ENCODE peak calls at places on chromosomes 16 and 17, in nine cellular contexts. H, S, U, Z, T, P, E, J and F are unnamed samples.

GRCh38 chr16:56812884-56813283 is 52.1 kb upstream of the SLC12A3 start:
- DNase-seq in H (peak; percentile 46), S (no peak), U (no peak), Z (no peak), T (no peak), P (no peak), E (peak; percentile 50), J (no peak), F (no peak)

GRCh38 chr17:20852541-20853370 is 190.1 kb downstream of the USP22 start:
- DNase-seq in H (peak; percentile 48), S (peak; percentile 69), U (no peak), Z (peak; percentile 76), T (no peak), P (peak; percentile 88), E (no peak), J (no peak), F (no peak)

GRCh38 chr16:84050316-84050715 is 7.7 kb upstream of the SLC38A8 start:
- DNase-seq in H (no peak), S (no peak), U (no peak), Z (no peak), T (peak; percentile 21), P (no peak), E (no peak), J (no peak), F (no peak)

GRCh38 chr16:1689853-1690252 is 11.8 kb downstream of the JPT2 start:
- DNase-seq in H (no peak), S (no peak), U (no peak), Z (no peak), T (no peak), P (no peak), E (no peak), J (no peak), F (no peak)

GRCh38 chr16:27253526-27253930 is 15.0 kb downstream of the NSMCE1 start:
- DNase-seq in H (peak; percentile 39), S (no peak), U (no peak), Z (no peak), T (no peak), P (no peak), E (no peak), J (no peak), F (no peak)

GRCh38 chr17:19534562-19535149 is 1.0 kb downstream of the SLC47A1 start:
- DNase-seq in H (no peak), S (no peak), U (no peak), Z (no peak), T (no peak), P (no peak), E (no peak), J (peak; percentile 22), F (peak; percentile 19)

GRCh38 chr16:84013787-84014569 is 28.6 kb downstream of the SLC38A8 start:
- DNase-seq in H (peak; percentile 96), S (peak; percentile 85), U (peak; percentile 100), Z (peak; percentile 97), T (no peak), P (peak; percentile 100), E (peak; percentile 94), J (peak; percentile 59), F (peak; percentile 71)

GRCh38 chr16:64880994-64881393 is 240.9 kb downstream of the CDH11 start:
- DNase-seq in H (no peak), S (no peak), U (no peak), Z (no peak), T (no peak), P (no peak), E (no peak), J (no peak), F (no peak)

GRCh38 chr17:76685846-76686245 is 24.9 kb downstream of the MXRA7 start:
- DNase-seq in H (no peak), S (no peak), U (no peak), Z (no peak), T (no peak), P (no peak), E (no peak), J (no peak), F (no peak)

GRCh38 chr16:23949630-23950290 is 114.0 kb downstream of the PRKCB start:
- DNase-seq in H (no peak), S (no peak), U (no peak), Z (no peak), T (no peak), P (no peak), E (no peak), J (peak; percentile 92), F (peak; percentile 84)

GRCh38 chr16:2980227-2981176 is at the start of gene PKMYT1:
- DNase-seq in H (peak; percentile 85), S (peak; percentile 95), U (no peak), Z (peak; percentile 96), T (peak; percentile 96), P (peak; percentile 87), E (peak; percentile 73), J (peak; percentile 95), F (peak; percentile 98)

GRCh38 chr17:19409509-19409908 is 1.5 kb upstream of the RNF112 start:
- DNase-seq in H (no peak), S (no peak), U (no peak), Z (no peak), T (no peak), P (peak; percentile 36), E (no peak), J (no peak), F (no peak)

GRCh38 chr17:29766796-29767327 is 144.2 kb upstream of the CORO6 start:
- DNase-seq in H (no peak), S (no peak), U (no peak), Z (no peak), T (no peak), P (no peak), E (no peak), J (no peak), F (no peak)

GRCh38 chr17:14407541-14407940 is 106.7 kb downstream of the HS3ST3B1 start:
- DNase-seq in H (no peak), S (no peak), U (no peak), Z (no peak), T (no peak), P (no peak), E (no peak), J (no peak), F (no peak)
- H3K4me1 ChIP-seq in H (no peaks in the 10 kb centered on the region), S (no peaks in the 10 kb centered on the region), U (no peaks in the 10 kb centered on the region), Z (peaks cover 6% of the 10 kb centered on the region), T (no peaks in the 10 kb centered on the region), P (no peaks in the 10 kb centered on the region), E (peaks cover 6% of the 10 kb centered on the region), J (no peaks in the 10 kb centered on the region), F (peaks cover 16% of the 10 kb centered on the region)

GRCh38 chr17:6257339-6257738 is 177.6 kb downstream of the AIPL1 start:
- DNase-seq in H (no peak), S (no peak), U (no peak), Z (peak; percentile 33), T (no peak), P (peak; percentile 68), E (no peak), J (no peak), F (no peak)
- H3K4me3 ChIP-seq in H (no peak overlapping the region), S (no peak overlapping the region), U (no peak overlapping the region), Z (no peak overlapping the region), T (no peak overlapping the region), P (no peak overlapping the region), E (no peak overlapping the region), J (no peak overlapping the region), F (no peak overlapping the region)

GRCh38 chr17:17714261-17714866 is 33.1 kb downstream of the RAI1 start:
- DNase-seq in H (no peak), S (no peak), U (no peak), Z (no peak), T (no peak), P (no peak), E (no peak), J (no peak), F (no peak)
- H3K4me1 ChIP-seq in H (peaks cover 75% of the 10 kb centered on the region), S (peaks cover 16% of the 10 kb centered on the region), U (peaks cover 19% of the 10 kb centered on the region), Z (peaks cover 26% of the 10 kb centered on the region), T (peaks cover 15% of the 10 kb centered on the region), P (peaks cover 6% of the 10 kb centered on the region), E (peaks cover 94% of the 10 kb centered on the region), J (no peaks in the 10 kb centered on the region), F (no peaks in the 10 kb centered on the region)

DNA sequence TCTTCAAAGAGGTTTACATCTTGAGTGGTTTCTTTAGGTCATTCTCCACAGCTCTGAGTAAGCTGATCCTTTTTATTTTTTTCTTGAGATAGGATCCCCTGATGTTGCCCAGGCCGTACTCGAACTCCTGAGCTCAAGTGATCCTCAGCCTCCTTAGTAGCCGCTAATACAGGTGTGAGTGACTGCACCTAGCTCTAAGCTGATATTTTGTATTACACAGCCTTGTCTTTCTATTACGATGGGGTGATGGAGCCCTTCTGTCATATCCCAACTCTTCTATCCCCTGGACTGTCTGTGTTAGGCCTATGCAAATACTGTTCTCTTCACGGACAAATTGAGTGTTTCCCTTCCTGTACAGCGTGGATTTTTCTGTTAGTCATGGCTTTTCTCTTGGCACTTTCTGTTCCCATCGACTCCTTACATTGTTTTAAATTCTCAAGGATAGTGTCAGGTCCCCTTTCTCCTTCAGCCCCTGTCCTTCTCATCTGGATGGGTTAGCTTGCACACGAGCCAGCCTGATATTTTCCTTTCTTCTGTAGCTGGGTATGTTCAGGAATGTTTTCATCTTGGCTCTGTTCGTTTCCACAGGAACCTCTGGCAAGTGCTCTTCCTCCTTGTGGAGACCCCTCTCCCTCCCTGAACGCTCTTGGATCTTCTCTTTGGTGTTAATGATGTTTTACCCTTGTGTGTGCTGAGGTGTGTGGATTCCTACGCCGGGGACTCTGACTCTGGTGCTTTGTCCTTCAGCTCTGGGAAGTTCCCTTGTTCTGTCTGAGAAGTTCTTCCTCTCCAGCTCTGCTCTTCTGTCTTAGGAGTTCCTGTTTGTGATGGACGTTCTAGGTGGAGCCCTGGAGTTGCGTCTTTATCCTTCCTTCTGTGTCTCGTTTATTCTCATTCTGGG is 2.3 kb downstream of the BANP start:
- DNase-seq in H (no peak), S (no peak), U (no peak), Z (no peak), T (no peak), P (no peak), E (no peak), J (no peak), F (no peak)
- H3K4me3 ChIP-seq in H (no peak overlapping the region), S (no peak overlapping the region), U (no peak overlapping the region), Z (no peak overlapping the region), T (no peak overlapping the region), P (no peak overlapping the region), E (no peak overlapping the region), J (peak overlapping the region; percentile 64), F (no peak overlapping the region)

GRCh38 chr17:80761421-80761871 is 216.8 kb downstream of the RPTOR start:
- DNase-seq in H (no peak), S (no peak), U (no peak), Z (no peak), T (no peak), P (no peak), E (no peak), J (peak; percentile 69), F (no peak)
- H3K4me1 ChIP-seq in H (peaks cover 26% of the 10 kb centered on the region), S (no peaks in the 10 kb centered on the region), U (no peaks in the 10 kb centered on the region), Z (no peaks in the 10 kb centered on the region), T (no peaks in the 10 kb centered on the region), P (no peaks in the 10 kb centered on the region), E (peaks cover 9% of the 10 kb centered on the region), J (peaks cover 81% of the 10 kb centered on the region), F (peaks cover 70% of the 10 kb centered on the region)

DNA sequence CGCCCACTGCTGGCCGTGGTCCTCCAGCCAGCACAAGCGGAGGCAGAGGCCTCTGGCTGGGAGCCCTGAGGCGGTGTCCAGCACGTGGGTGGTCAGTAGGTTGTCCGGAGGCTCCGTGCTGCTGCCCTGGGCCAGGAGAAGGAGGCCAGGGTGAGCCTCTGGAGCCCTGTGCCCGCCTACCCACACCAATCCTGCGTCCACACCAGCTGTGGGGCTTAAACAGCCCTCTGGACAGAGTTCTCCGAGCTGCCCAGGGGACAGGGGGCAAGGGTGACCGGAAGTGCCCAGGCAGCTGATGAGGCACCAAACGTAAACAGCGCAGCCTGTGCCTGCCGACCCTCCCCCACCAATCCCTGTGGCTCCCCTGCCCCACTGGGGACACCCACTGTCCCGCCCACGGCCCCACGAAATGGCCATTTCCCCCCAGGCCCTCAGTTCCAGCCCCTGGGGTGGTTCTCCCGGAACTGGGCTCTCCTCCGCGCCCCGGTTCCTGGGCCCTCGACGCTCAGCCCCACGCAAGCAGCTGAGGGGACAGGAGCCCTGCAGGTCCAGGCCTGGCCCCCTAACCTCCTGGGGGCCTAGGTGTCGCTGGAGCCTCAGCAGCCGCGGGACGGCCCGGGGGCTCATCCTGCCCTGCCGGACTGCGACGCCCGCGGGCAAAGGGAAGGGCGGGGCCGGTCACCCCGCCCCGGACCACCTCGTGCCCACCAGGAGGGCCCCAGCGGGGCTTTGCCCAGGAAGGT is 27.9 kb upstream of the DBNDD1 start:
- DNase-seq in H (no peak), S (peak; percentile 54), U (no peak), Z (peak; percentile 94), T (peak; percentile 76), P (no peak), E (peak; percentile 45), J (no peak), F (no peak)
- H3K4me3 ChIP-seq in H (peak overlapping the region; percentile 72), S (peak overlapping the region; percentile 11), U (peak overlapping the region; percentile 41), Z (peak overlapping the region; percentile 46), T (peak overlapping the region; percentile 61), P (no peak overlapping the region), E (peak overlapping the region; percentile 50), J (no peak overlapping the region), F (peak overlapping the region; percentile 35)